ENCODE peak calls at places on chromosomes 13 and 19, in seven cellular contexts. T, L, R, A, C, O and K are unnamed samples.

GRCh38 chr19:18131841-18132596 is 20.9 kb upstream of the PIK3R2 start:
- DNase-seq in T (no peak), C (no peak), A (no peak), R (no peak), L (no peak), O (no peak), K (no peak)

GRCh38 chr13:96946709-96947311 is 47.5 kb downstream of the OXGR1 start:
- DNase-seq in R (no peak), A (no peak), T (no peak), C (no peak), O (no peak), L (no peak), K (no peak)

GRCh38 chr13:89238496-89238895 is 1567.3 kb downstream of the SLITRK5 start:
- DNase-seq in T (no peak), A (no peak), O (no peak), R (no peak), L (no peak), C (no peak), K (no peak)

GRCh38 chr19:46697142-46697960 is 19.6 kb downstream of the PRKD2 start:
- DNase-seq in L (no peak), C (peak), A (peak), R (peak), T (peak), O (peak), K (no peak)

GRCh38 chr13:48580185-48580803 is 47.4 kb upstream of the RCBTB2 start:
- DNase-seq in T (peak), R (peak), O (peak), A (no peak), C (peak), L (peak), K (no peak)

GRCh38 chr19:38701455-38702063 is 42.7 kb downstream of the CAPN12 start:
- DNase-seq in C (no peak), A (peak), T (no peak), R (no peak), O (no peak), L (no peak), K (no peak)

GRCh38 chr19:5873617-5874199 is 3.4 kb upstream of the FUT5 start:
- DNase-seq in C (no peak), O (no peak), L (no peak), A (no peak), T (no peak), R (no peak), K (no peak)

GRCh38 chr13:39783051-39783450 is 127.6 kb downstream of the COG6 start:
- DNase-seq in T (no peak), C (no peak), A (no peak), O (no peak), L (no peak), R (peak), K (no peak)

GRCh38 chr13:48018637-48019036 is 17.6 kb upstream of the SUCLA2 start:
- DNase-seq in L (no peak), R (no peak), C (no peak), A (no peak), T (no peak), O (no peak), K (no peak)

GRCh38 chr13:91133941-91134772 is 213.3 kb upstream of the MIR17HG start:
- DNase-seq in L (peak), O (no peak), A (no peak), C (no peak), R (peak), T (no peak), K (peak)

GRCh38 chr13:73141292-73141771 is 82.5 kb downstream of the KLF5 start:
- DNase-seq in R (peak), O (no peak), A (no peak), C (no peak), L (no peak), T (no peak), K (no peak)

GRCh38 chr13:76795701-76796695 is 90.2 kb downstream of the KCTD12 start:
- DNase-seq in L (no peak), T (no peak), R (peak), A (no peak), O (no peak), C (no peak), K (no peak)

GRCh38 chr13:20191311-20191901 is 1.3 kb downstream of the GJB2 start:
- DNase-seq in T (no peak), O (no peak), R (no peak), A (peak), L (no peak), C (no peak), K (no peak)

GRCh38 chr19:18514800-18515682 is 6.8 kb downstream of the ELL start:
- DNase-seq in A (peak), R (peak), C (peak), L (no peak), O (peak), T (no peak), K (peak)

GRCh38 chr19:6663236-6664187 is 6.4 kb downstream of the TNFSF14 start:
- DNase-seq in A (no peak), L (no peak), R (no peak), T (no peak), C (no peak), O (no peak), K (no peak)

GRCh38 chr13:65724261-65724660 is 1505.9 kb downstream of the PCDH9 start:
- DNase-seq in L (no peak), R (no peak), O (no peak), C (no peak), A (no peak), T (no peak), K (no peak)

GRCh38 chr13:24693862-24694471 is 13.8 kb downstream of the ATP12A start:
- DNase-seq in C (no peak), O (no peak), T (no peak), R (peak), A (no peak), L (no peak), K (peak)

GRCh38 chr19:5966215-5966614 is 11.7 kb downstream of the RANBP3 start:
- DNase-seq in A (no peak), T (no peak), R (no peak), O (peak), C (no peak), L (no peak), K (no peak)

GRCh38 chr13:78712866-78713265 is 53.9 kb upstream of the OBI1 start:
- DNase-seq in O (no peak), T (no peak), C (no peak), R (no peak), L (no peak), A (no peak), K (no peak)

GRCh38 chr13:72638059-72638815 is 89.2 kb downstream of the MZT1 start:
- DNase-seq in L (no peak), T (no peak), R (no peak), C (no peak), O (no peak), A (no peak), K (no peak)

GRCh38 chr13:112078879-112079526 is 12.1 kb downstream of the SOX1 start:
- DNase-seq in C (no peak), A (no peak), L (no peak), R (no peak), O (no peak), T (no peak), K (no peak)

GRCh38 chr13:50529154-50529882 is 314.2 kb downstream of the DLEU7 start:
- DNase-seq in A (peak), O (peak), R (peak), C (peak), L (peak), T (peak), K (peak)

GRCh38 chr13:20193924-20194631 is 1.3 kb upstream of the GJB2 start:
- DNase-seq in L (no peak), O (no peak), C (no peak), T (no peak), R (no peak), A (no peak), K (no peak)

GRCh38 chr19:20278342-20278741 is 111.3 kb downstream of the ZNF486 start:
- DNase-seq in R (no peak), O (peak), T (no peak), A (no peak), L (no peak), C (peak), K (no peak)

GRCh38 chr13:75458696-75459422 is 23.1 kb downstream of the TBC1D4 start:
- DNase-seq in C (no peak), T (peak), L (peak), R (peak), A (peak), O (no peak), K (no peak)

GRCh38 chr19:7397687-7398086 is 49.0 kb downstream of the ARHGEF18 start:
- DNase-seq in C (no peak), L (no peak), R (no peak), T (no peak), O (no peak), A (no peak), K (peak)

DNA sequence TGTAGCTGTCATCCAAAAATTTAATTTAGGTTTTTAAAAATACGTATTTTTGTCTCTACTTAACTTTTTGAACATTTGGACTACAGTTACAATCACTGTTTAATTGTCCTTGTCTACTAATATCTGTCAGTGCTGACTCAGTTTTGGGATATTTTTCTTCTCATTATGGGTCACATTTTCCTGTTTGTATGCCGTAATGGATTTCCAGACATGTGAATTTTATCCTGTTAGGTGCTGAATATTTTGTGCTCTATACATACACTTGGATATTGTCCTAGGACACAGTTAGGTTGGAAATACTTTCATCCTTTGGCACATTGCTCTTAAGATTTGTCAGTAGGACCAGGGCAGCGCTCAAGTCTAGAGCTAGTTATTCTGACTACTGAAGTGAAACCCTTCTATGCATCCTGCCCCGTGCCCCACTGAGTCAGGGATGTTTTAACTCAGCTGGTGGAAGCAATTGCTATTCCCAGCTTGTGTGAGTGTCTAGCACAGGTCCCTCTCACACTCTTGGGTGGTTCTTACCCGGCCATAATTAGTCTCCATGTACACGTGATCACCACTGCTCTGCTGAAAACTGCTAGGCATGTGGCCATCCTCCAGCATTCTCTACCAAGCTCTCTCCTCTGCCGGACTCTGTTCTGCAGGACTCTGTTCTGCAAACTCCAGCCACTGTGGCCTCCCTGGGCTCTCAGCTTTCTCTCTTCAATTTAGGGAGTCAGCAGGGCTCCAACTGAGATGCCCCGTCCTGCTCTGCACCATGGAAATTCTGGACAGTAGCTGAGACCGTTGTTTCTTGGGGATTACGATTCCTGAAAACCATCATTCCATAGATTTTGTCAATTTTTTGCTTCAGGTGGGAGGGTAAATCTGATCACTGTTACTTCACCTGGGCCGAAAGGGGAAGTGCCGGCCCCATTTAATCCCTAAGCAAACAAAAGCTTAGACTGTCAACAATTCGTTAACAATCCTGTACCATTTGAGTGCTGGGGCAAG is 11.1 kb downstream of the PROZ start:
- DNase-seq in C (no peak), O (no peak), L (no peak), A (no peak), R (no peak), T (no peak), K (no peak)
- TF ChIP-seq POLR2A in C (no peak), O (no peak), L (no peak), A (no peak), R (no peak), T (no peak), K (no peak)

GRCh38 chr19:4007021-4007835 is at the start of gene PIAS4:
- DNase-seq in C (peak), R (peak), A (peak), L (peak), O (peak), T (peak), K (peak)
- TF ChIP-seq POLR2A in C (peak), R (peak), A (peak), L (no peak), O (peak), T (no peak), K (peak)

GRCh38 chr19:2744113-2744512 is 4.3 kb upstream of the SLC39A3 start:
- DNase-seq in L (no peak), O (no peak), C (no peak), A (no peak), T (no peak), R (no peak), K (no peak)

GRCh38 chr19:2743099-2743498 is 3.3 kb upstream of the SLC39A3 start:
- DNase-seq in T (no peak), C (no peak), A (no peak), O (no peak), R (no peak), L (no peak), K (no peak)

GRCh38 chr19:2736550-2737190 is 3.1 kb downstream of the SLC39A3 start:
- DNase-seq in T (no peak), R (no peak), A (no peak), O (no peak), C (no peak), L (no peak), K (no peak)

GRCh38 chr19:2740314-2740656 is 468 bp upstream of the SLC39A3 start:
- DNase-seq in C (no peak), A (no peak), O (no peak), R (no peak), T (no peak), L (no peak), K (no peak)

GRCh38 chr19:2739602-2740313 is at the start of gene SLC39A3:
- DNase-seq in O (peak), L (peak), R (peak), C (peak), T (peak), A (peak), K (peak)
- TF ChIP-seq POLR2A in O (peak), L (no peak), R (no peak), C (no peak), T (no peak), A (no peak), K (peak)

DNA sequence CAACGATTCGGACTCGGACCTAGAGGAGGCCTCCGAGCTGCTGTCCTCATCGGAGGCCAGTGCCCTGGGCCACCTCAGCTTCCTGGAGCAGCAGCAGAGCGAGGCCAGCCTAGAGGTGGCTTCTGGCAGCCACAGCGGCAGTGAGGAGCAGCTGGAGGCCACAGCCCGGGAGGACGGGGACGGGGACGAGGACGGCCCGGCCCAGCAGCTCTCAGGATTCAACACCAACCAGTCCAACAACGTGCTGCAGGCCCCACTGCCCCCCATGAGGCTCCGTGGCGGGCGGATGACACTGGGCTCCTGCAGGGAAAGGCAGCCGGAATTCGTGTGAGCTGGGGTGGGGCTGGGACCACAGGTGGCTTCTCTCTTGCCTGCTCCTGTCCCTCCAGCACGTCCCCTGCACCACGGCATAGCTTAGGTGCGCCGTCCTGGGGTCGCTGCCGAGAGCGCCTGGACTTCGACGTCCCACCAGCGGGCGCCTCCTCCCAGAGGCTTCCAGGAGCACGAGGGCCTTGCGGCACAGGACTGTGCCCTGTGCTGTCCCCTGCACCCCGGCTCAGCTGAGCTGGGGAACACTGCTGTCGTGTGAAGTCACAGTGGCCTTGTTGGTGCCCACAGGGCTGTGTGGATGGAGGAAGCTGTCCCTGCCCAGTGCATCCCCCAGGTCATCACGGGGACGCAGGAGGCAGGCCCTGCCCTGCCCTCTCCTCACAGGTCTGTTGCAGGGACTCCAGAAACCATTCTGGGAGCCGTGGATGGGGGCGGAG is 9.3 kb downstream of the POLR2E start:
- DNase-seq in A (peak), R (no peak), O (no peak), L (no peak), C (no peak), T (no peak), K (no peak)
- TF ChIP-seq POLR2A in A (no peak), R (peak), O (no peak), L (no peak), C (no peak), T (no peak), K (no peak)

DNA sequence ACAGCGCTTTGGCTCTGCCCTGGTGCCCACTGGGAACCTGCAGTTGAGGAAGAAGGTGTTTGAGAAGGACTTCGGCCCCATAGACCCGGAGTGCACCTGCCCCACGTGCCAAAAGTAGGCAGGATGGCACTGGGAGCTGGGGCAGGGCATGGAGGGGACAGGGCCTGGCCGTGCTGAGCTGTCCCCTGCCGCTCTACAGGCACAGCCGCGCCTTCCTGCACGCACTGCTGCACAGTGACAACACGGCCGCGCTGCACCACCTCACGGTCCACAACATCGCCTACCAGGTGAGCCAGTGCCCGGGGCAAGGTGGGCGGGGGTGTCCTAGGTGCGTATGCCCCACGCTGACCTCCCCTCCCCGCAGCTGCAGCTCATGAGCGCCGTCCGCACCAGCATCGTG is 5.1 kb upstream of the DNM2 start:
- DNase-seq in R (no peak), A (no peak), T (no peak), C (no peak), L (no peak), O (no peak), K (no peak)
- TF ChIP-seq POLR2A in R (no peak), A (no peak), T (no peak), C (no peak), L (no peak), O (no peak), K (no peak)

GRCh38 chr13:46160065-46160464 is 21.9 kb downstream of the LCP1 start:
- DNase-seq in O (no peak), T (no peak), R (no peak), C (no peak), A (no peak), L (no peak), K (no peak)

GRCh38 chr13:46154136-46154854 is 27.7 kb downstream of the LCP1 start:
- DNase-seq in A (no peak), L (no peak), R (no peak), T (no peak), C (no peak), O (no peak), K (no peak)

GRCh38 chr13:46160474-46161066 is 21.4 kb downstream of the LCP1 start:
- DNase-seq in A (no peak), T (no peak), R (peak), O (no peak), L (no peak), C (no peak), K (peak)

GRCh38 chr13:46158222-46158621 is 23.8 kb downstream of the LCP1 start:
- DNase-seq in R (no peak), L (no peak), O (no peak), T (no peak), C (no peak), A (no peak), K (no peak)

GRCh38 chr13:46158983-46159382 is 23.0 kb downstream of the LCP1 start:
- DNase-seq in T (no peak), L (no peak), R (no peak), O (no peak), A (no peak), C (no peak), K (no peak)
- TF ChIP-seq POLR2A in T (no peak), L (no peak), R (no peak), O (no peak), A (no peak), C (no peak), K (no peak)